ENCODE peak calls at places on chromosomes 12 and 14, in four cellular contexts. Z, P, H and E are unnamed samples.
A peak's percentile ranks its signal among the peaks of the same experiment; 100 is the strongest.

GRCh38 chr14:105364100-105364708 is 34.1 kb upstream of the TEX22 start:
- DNase-seq in P (no peak), H (peak; percentile 33), Z (no peak), E (peak; percentile 80)

GRCh38 chr12:76556373-76556772 is 3.2 kb downstream of the OSBPL8 start:
- DNase-seq in P (no peak), H (no peak), Z (peak; percentile 16), E (no peak)

GRCh38 chr12:80313184-80313583 is 130.9 kb upstream of the PTPRQ start:
- DNase-seq in H (no peak), Z (no peak), P (no peak), E (no peak)

GRCh38 chr14:52068741-52069616 is at the start of gene NID2:
- DNase-seq in H (no peak), Z (no peak), P (no peak), E (peak; percentile 79)

GRCh38 chr12:120488057-120488660 is 7.8 kb upstream of the DYNLL1 start:
- DNase-seq in Z (no peak), P (no peak), H (no peak), E (no peak)

GRCh38 chr12:2256915-2257314 is 204.1 kb downstream of the CACNA1C start:
- DNase-seq in P (peak; percentile 53), Z (no peak), H (no peak), E (no peak)

GRCh38 chr14:103815253-103815652 is 32.1 kb downstream of the PPP1R13B start:
- DNase-seq in P (no peak), H (no peak), Z (no peak), E (no peak)

GRCh38 chr12:80056845-80057244 is 42.5 kb upstream of the OTOGL start:
- DNase-seq in Z (no peak), H (no peak), P (peak; percentile 5), E (no peak)

GRCh38 chr14:35949933-35950332 is 123.8 kb downstream of the BRMS1L start:
- DNase-seq in Z (no peak), P (no peak), H (no peak), E (no peak)

GRCh38 chr14:97107760-97108159 is 310.6 kb downstream of the VRK1 start:
- DNase-seq in H (no peak), Z (no peak), P (no peak), E (no peak)

GRCh38 chr12:29781705-29782266 is 2.0 kb downstream of the TMTC1 start:
- DNase-seq in Z (no peak), H (no peak), P (no peak), E (no peak)